ENCODE peak calls at places on chromosomes 1 and 21, in four cellular contexts. D is brain microvascular endothelial cell; B is CD8-positive, alpha-beta T cell; I is psoas muscle. X is an unnamed sample. For H3K36me3, the result is how much of the 10 kb centered on the place peaks cover.

GRCh38 chr1:54814571-54814970 is 13.4 kb upstream of the TTC22 start:
- DNase-seq in D (no peak), I (no peak), B (no peak), X (no peak)

GRCh38 chr1:33852711-33853110 is 11.2 kb upstream of the HMGB4 start:
- DNase-seq in I (no peak), D (no peak), B (no peak), X (no peak)

GRCh38 chr1:88375977-88376376 is 308.1 kb upstream of the PKN2 start:
- DNase-seq in B (no peak), I (no peak), D (no peak), X (no peak)

GRCh38 chr1:225940385-225941151 is 452 bp downstream of the LEFTY2 start:
- DNase-seq in I (no peak), D (no peak), B (no peak), X (no peak)

GRCh38 chr1:221268295-221268694 is 389.1 kb downstream of the HLX start:
- DNase-seq in D (peak), B (no peak), I (no peak), X (no peak)

GRCh38 chr21:42425603-42425985 is 21.9 kb downstream of the UBASH3A start:
- DNase-seq in B (no peak), I (no peak), D (no peak), X (no peak)

GRCh38 chr1:32872189-32872898 is 1.6 kb upstream of the FNDC5 start:
- DNase-seq in I (peak), B (peak), D (peak), X (peak)

GRCh38 chr1:43978551-43979260 is at the start of gene B4GALT2:
- DNase-seq in B (no peak), I (peak), D (no peak), X (peak)

GRCh38 chr1:25523512-25523911 is 19.9 kb upstream of the LDLRAP1 start:
- DNase-seq in I (no peak), B (no peak), D (peak), X (no peak)

GRCh38 chr21:39386194-39386593 is 37.3 kb upstream of the HMGN1 start:
- DNase-seq in D (no peak), I (peak), B (no peak), X (peak)

GRCh38 chr21:39388811-39389155 is 39.9 kb upstream of the HMGN1 start:
- DNase-seq in I (no peak), B (no peak), D (no peak), X (no peak)

GRCh38 chr21:39386899-39387298 is 38.0 kb upstream of the HMGN1 start:
- DNase-seq in B (no peak), D (no peak), I (no peak), X (no peak)

GRCh38 chr21:39388038-39388810 is 39.3 kb upstream of the HMGN1 start:
- DNase-seq in I (peak), D (peak), B (peak), X (peak)

GRCh38 chr21:39387461-39388037 is 38.7 kb upstream of the HMGN1 start:
- DNase-seq in I (peak), D (peak), B (peak), X (peak)
- H3K4me3 ChIP-seq in I (peak), D (peak), B (peak), X (peak)

GRCh38 chr1:94827434-94827833 is 7.3 kb downstream of the SLC44A3 start:
- DNase-seq in I (no peak), D (no peak), B (no peak), X (no peak)

GRCh38 chr1:94832446-94832845 is 12.3 kb downstream of the SLC44A3 start:
- DNase-seq in I (no peak), B (no peak), D (no peak), X (no peak)

GRCh38 chr1:94828251-94828650 is 8.1 kb downstream of the SLC44A3 start:
- DNase-seq in B (no peak), D (no peak), I (no peak), X (no peak)

GRCh38 chr1:94836891-94837290 is 16.7 kb downstream of the SLC44A3 start:
- DNase-seq in I (no peak), D (no peak), B (no peak), X (no peak)

DNA sequence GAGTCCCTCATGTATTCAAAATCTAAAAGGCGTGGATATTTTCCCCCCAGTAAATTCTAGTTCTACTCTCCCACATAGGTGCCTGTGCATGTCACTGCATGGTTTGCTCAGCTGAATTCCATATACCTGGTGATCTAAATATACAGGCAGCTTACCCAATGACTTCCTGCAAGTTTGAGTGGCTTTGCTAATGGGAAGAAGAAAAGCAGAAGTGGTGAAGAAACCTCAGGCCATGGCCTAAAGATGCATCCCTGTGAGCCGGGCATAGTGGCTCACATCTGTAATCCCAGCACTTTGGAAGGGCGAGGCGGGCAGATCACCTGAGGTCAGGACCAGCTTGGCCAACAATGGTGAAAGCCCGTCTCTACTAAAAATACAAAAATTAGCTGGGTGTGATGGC is 11.5 kb downstream of the SLC44A3 start:
- DNase-seq in B (no peak), D (no peak), I (no peak), X (no peak)
- H3K36me3 ChIP-seq in B (under half), D (under half), I (under half), X (under half)

GRCh38 chr1:50424045-50424939 is 1.0 kb upstream of the DMRTA2 start:
- DNase-seq in I (no peak), D (no peak), B (no peak), X (no peak)

GRCh38 chr1:50424940-50425375 is 1.7 kb upstream of the DMRTA2 start:
- DNase-seq in I (no peak), B (no peak), D (no peak), X (no peak)

GRCh38 chr1:50422675-50422945 is 633 bp downstream of the DMRTA2 start:
- DNase-seq in B (no peak), D (no peak), I (no peak), X (no peak)

GRCh38 chr1:50422946-50423669 is at the start of gene DMRTA2:
- DNase-seq in I (no peak), B (no peak), D (no peak), X (no peak)

GRCh38 chr1:50423670-50424000 is 392 bp upstream of the DMRTA2 start:
- DNase-seq in I (no peak), B (no peak), D (no peak), X (no peak)
- H3K4me3 ChIP-seq in I (peak), B (peak), D (peak), X (peak)

GRCh38 chr1:222736972-222737371 is at the start of gene FAM177B:
- DNase-seq in D (no peak), B (no peak), I (no peak), X (no peak)

GRCh38 chr1:222739929-222740328 is 2.9 kb downstream of the FAM177B start:
- DNase-seq in B (no peak), D (no peak), I (no peak), X (no peak)

GRCh38 chr1:222739465-222739864 is 2.5 kb downstream of the FAM177B start:
- DNase-seq in I (no peak), B (no peak), D (no peak), X (no peak)

GRCh38 chr1:222734740-222735139 is 2.3 kb upstream of the FAM177B start:
- DNase-seq in B (no peak), I (no peak), D (no peak), X (no peak)

DNA sequence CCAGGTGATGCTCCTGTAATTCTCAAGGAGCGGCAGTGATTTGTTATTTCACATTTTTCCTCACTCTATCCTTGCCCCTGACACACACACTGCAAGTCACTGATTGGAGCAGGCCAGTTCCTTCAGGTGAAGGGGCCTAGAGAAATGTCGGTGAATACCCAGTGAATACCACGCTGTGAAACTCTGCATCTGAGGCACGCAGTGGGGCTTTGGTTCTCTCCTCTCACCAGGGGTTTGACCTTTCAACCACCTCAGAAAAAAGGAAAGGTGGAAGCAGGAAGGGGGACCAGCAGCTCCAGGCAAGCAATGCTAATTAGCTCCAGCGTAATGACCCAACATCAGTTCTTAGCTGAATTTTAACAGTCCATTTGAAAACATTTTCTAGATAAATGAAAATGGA is 532 bp upstream of the FAM177B start:
- DNase-seq in B (no peak), I (no peak), D (no peak), X (no peak)
- H3K36me3 ChIP-seq in B (under half), I (under half), D (under half), X (half or more)

DNA sequence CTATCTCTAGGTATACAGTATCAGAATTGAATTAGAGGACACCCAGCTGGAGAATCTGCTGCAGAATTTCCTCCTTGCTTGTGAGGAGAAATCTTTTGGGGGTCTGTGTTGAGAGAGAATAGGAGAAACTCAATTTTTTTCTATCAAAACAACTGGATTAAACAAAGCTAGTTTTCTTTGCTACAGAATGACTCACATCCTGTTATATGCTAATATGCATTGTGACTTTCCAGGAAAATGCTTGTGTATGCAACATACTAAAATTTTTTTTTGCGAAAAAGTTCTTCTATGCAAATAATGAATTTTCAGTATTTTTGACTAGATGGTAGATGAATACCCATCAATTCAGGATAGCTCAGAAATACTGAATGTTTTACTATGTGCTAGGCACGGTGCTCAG is 2.2 kb downstream of the VAMP4 start:
- DNase-seq in D (no peak), B (no peak), I (no peak), X (no peak)
- H3K4me3 ChIP-seq in D (no peak), B (no peak), I (no peak), X (no peak)

DNA sequence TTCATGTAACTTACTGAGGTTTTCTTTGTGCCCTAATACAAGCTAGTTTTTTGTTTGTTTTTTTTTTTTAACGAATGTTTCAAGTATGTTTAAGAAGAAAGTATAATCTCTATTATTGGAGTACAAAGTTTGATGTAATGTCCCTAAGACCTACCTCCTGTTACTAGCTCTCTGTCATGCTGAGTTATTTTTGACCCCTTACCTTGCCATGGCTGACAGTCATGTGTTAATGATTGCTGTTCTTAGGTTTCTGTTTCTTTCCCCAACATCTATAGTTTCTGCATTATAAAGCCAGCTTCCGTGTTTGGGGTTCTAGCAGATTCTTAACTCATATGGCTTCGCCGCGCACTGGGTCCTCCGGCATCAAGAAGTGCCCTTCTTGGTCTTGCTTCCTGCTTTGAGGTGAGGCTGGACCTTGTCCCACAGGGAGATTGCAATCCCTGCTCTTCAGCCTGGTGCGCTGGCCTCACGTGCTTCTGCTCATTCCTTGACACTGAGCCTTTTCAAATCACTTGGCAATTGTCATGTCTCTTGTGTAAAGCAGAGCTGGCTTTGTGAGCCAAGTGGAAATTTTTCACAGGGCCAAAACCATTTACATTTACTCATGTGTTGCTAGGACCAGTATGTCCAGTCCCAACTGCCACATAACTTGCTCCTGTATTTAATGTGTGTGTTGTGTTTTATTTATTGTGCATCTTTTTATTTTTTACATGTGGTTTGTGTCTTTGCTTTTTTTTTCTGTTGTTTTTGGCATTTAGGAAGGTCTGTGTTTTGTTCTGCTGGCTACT is 135.0 kb upstream of the COL6A1 start:
- DNase-seq in D (no peak), I (no peak), B (no peak), X (peak)
- H3K36me3 ChIP-seq in D (under half), I (under half), B (under half), X (under half)

GRCh38 chr21:40846566-40847411 is at the start of gene DSCAM:
- DNase-seq in I (no peak), B (no peak), D (no peak), X (no peak)
- H3K4me3 ChIP-seq in I (no peak), B (no peak), D (no peak), X (no peak)

GRCh38 chr1:101037316-101037715 is 11.7 kb upstream of the DPH5 start:
- DNase-seq in B (no peak), D (no peak), I (no peak), X (no peak)
- H3K36me3 ChIP-seq in B (under half), D (under half), I (under half), X (under half)

X was measured in heart right ventricle.